ENCODE peak calls at places on chromosomes 1 and 21, in four cellular contexts. M, D, R and C are unnamed samples.

GRCh38 chr1:182091083-182091482 is 29.6 kb upstream of the ZNF648 start:
- DNase-seq in D (no peak), R (no peak), M (no peak), C (no peak)

GRCh38 chr1:114033961-114034360 is 54.7 kb downstream of the OLFML3 start:
- DNase-seq in M (no peak), R (no peak), D (no peak), C (no peak)

GRCh38 chr1:241637604-241638003 is 2.6 kb downstream of the CHML start:
- DNase-seq in M (peak), R (no peak), D (no peak), C (no peak)

GRCh38 chr1:119093721-119094120 is 46.7 kb downstream of the WARS2 start:
- DNase-seq in M (peak), R (no peak), D (no peak), C (no peak)

GRCh38 chr1:222373831-222374603 is 173.9 kb downstream of the HHIPL2 start:
- DNase-seq in M (no peak), D (no peak), R (no peak), C (no peak)

GRCh38 chr1:227395391-227396028 is 77.2 kb upstream of the CDC42BPA start:
- DNase-seq in D (no peak), R (no peak), M (no peak), C (no peak)

GRCh38 chr1:226274138-226274537 is 34.8 kb downstream of the LIN9 start:
- DNase-seq in M (peak), D (no peak), R (peak), C (no peak)

GRCh38 chr1:56120021-56120420 is 459.3 kb downstream of the PLPP3 start:
- DNase-seq in D (no peak), R (no peak), M (peak), C (no peak)

GRCh38 chr1:44685218-44685617 is 10.7 kb downstream of the ARMH1 start:
- DNase-seq in M (no peak), D (no peak), R (no peak), C (no peak)

GRCh38 chr1:26029054-26029863 is 7.7 kb downstream of the EXTL1 start:
- DNase-seq in M (no peak), D (no peak), R (no peak), C (no peak)

GRCh38 chr1:21524686-21525339 is 15.6 kb downstream of the ALPL start:
- DNase-seq in R (no peak), D (no peak), M (no peak), C (no peak)

GRCh38 chr1:174049514-174049913 is 27.4 kb upstream of the RC3H1 start:
- DNase-seq in R (no peak), D (no peak), M (no peak), C (no peak)

GRCh38 chr21:41582298-41582840 is 74.4 kb upstream of the TMPRSS2 start:
- DNase-seq in D (no peak), R (no peak), M (no peak), C (peak)

GRCh38 chr1:207985996-207986395 is 75.1 kb upstream of the CD34 start:
- DNase-seq in M (no peak), D (no peak), R (no peak), C (no peak)

GRCh38 chr21:27173052-27173451 is 206.2 kb upstream of the ADAMTS5 start:
- DNase-seq in R (no peak), D (no peak), M (no peak), C (no peak)

GRCh38 chr1:66298427-66298826 is 235.5 kb upstream of the SGIP1 start:
- DNase-seq in R (no peak), M (no peak), D (no peak), C (no peak)

GRCh38 chr1:43308635-43309580 is 8.1 kb downstream of the TIE1 start:
- DNase-seq in R (no peak), D (no peak), M (no peak), C (no peak)

GRCh38 chr1:184489908-184490307 is 103.1 kb downstream of the C1orf21 start:
- DNase-seq in D (no peak), R (no peak), M (no peak), C (no peak)
- TF ChIP-seq POLR2A in D (no peak), R (no peak), M (no peak), C (no peak)

GRCh38 chr1:178781549-178781948 is 56.5 kb downstream of the RALGPS2 start:
- DNase-seq in R (no peak), D (no peak), M (no peak), C (no peak)

GRCh38 chr1:178784131-178784536 is 59.1 kb downstream of the RALGPS2 start:
- DNase-seq in M (no peak), D (no peak), R (peak), C (no peak)
- H3K4me3 ChIP-seq in M (no peak), D (no peak), R (no peak), C (no peak)

DNA sequence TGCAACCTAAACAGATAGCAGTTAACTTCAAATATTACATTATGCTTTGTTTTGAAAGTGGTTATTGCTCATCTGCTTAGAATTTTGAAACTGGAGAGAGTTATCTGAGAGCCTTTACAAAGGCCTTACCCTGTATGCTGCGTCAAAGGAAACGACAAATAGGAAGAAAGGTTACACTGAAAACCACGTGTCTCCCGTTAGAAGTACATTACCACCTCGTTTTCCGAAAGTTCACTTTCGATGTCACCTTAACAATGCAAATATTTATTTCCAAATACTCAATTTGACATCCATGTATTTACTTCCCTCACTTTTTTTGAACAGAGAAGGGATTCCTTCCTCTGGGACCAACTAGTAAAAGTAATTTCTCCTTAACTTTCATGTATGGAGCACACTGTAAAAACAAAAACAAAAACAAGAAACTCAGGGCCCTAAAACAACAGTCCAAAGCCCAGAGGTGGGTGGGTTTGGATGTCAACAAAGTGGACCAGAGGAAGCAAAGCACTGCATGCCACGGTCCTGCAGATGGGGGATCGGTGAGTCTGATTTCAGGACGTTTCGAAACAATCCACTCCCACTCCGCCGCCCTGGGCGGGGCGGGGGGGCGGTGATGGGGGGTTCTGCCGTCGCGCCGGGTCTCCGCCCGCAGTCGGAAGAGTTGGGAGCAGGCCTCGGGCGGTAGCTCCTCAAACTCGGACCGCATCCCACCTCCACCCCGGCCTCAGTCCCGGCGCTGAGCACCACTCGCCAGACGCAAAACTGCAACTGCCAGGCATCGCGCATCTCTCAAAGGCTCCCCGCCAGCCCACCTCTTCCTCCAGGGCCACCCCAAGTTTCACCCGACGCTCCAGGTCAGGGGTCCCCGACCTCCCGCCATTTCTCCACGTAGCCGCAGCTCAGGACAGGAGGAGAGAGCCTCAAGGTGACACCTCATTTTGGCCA is 841 bp downstream of the ADSS2 start:
- DNase-seq in R (peak), M (peak), D (peak), C (peak)
- TF ChIP-seq POLR2A in R (peak), M (no peak), D (no peak), C (no peak)

GRCh38 chr1:4796161-4796998 is 142.0 kb downstream of the AJAP1 start:
- DNase-seq in D (no peak), M (no peak), R (no peak), C (no peak)
- H3K4me3 ChIP-seq in D (no peak), M (no peak), R (no peak), C (no peak)

DNA sequence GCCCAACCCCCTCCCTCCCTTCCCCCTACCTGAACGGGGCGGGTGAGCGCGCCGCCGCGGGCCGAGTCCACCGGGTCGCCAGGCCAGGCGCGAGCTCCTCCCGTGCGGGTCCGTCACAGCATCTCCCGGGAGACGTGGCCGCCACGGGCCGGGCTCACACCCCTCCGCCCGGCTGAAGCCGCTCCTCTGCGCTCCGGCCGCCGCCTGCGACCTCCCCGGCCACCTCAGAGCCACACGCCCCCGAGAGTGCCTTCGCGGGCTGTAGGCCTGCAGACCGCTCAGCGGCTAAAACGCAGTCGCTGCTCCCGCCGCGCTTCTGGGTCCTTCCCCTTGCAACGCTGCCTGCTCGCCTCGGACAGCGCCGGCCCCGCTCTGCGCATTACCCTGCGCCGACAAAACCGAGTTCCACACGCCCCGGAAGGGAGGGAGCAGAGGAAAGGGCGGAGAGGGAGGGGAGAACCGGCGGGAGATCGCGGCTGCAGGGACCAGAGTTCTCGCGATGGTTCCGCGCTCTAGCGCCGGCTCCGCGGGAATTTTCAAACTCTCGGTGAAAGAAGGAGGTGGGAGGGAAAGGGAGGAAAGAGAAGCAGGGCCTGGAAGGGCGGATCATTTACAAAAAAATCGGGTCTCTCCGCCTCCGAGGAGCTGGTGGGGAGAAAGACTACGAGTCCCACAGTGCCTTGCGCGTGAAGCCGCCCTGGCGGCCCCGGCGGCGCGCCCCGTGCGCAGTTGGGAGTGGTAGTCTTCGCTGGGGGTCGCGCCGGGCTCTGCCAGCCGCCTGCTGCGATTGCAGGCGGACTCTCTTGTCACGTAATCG is at the start of gene AHCTF1:
- DNase-seq in D (peak), M (peak), R (peak), C (peak)
- TF ChIP-seq POLR2A in D (peak), M (peak), R (peak), C (peak)

GRCh38 chr1:197933647-197934046 is 16.5 kb downstream of the LHX9 start:
- DNase-seq in M (no peak), R (no peak), D (no peak), C (no peak)

GRCh38 chr1:197927908-197928665 is 10.9 kb downstream of the LHX9 start:
- DNase-seq in M (no peak), D (no peak), R (no peak), C (no peak)

GRCh38 chr1:197933016-197933415 is 15.8 kb downstream of the LHX9 start:
- DNase-seq in D (no peak), M (no peak), R (no peak), C (no peak)

GRCh38 chr1:197924516-197925123 is 7.4 kb downstream of the LHX9 start:
- DNase-seq in M (peak), R (peak), D (no peak), C (no peak)

GRCh38 chr1:197928849-197929336 is 11.7 kb downstream of the LHX9 start:
- DNase-seq in R (no peak), M (no peak), D (no peak), C (no peak)
- H3K4me3 ChIP-seq in R (peak), M (peak), D (no peak), C (no peak)

GRCh38 chr1:179365342-179366092 is at the start of gene AXDND1:
- DNase-seq in D (peak), R (peak), M (peak), C (peak)
- TF ChIP-seq POLR2A in D (peak), R (peak), M (no peak), C (no peak)